ENCODE peak calls at places on chromosomes 7 and 10, in six cellular contexts. U, W, D, S, J and F are unnamed samples.

GRCh38 chr7:92765725-92766124 is 70.6 kb downstream of the CDK6 start:
- DNase-seq in U (peak; percentile 75), W (peak; percentile 85), D (peak; percentile 82), S (peak; percentile 77), J (no peak), F (no peak)

GRCh38 chr7:13979671-13980438 is 9.6 kb downstream of the ETV1 start:
- DNase-seq in U (peak; percentile 26), W (peak; percentile 32), D (peak; percentile 69), S (peak; percentile 57), J (no peak), F (no peak)

GRCh38 chr10:79360499-79361342 is 13.5 kb downstream of the PPIF start:
- DNase-seq in U (peak; percentile 20), W (no peak), D (no peak), S (no peak), J (no peak), F (peak; percentile 46)

GRCh38 chr7:39741942-39742623 is 118.7 kb downstream of the RALA start:
- DNase-seq in U (no peak), W (peak; percentile 4), D (peak; percentile 36), S (peak; percentile 25), J (no peak), F (no peak)

GRCh38 chr10:18683427-18683826 is 24.2 kb downstream of the ARL5B start:
- DNase-seq in U (peak; percentile 10), W (no peak), D (peak; percentile 63), S (peak; percentile 31), J (no peak), F (no peak)

GRCh38 chr10:61285749-61286148 is 167.4 kb downstream of the TMEM26 start:
- DNase-seq in U (no peak), W (no peak), D (no peak), S (peak; percentile 23), J (no peak), F (no peak)

GRCh38 chr7:82810558-82811259 is 352.0 kb downstream of the PCLO start:
- DNase-seq in U (peak; percentile 72), W (peak; percentile 60), D (peak; percentile 63), S (peak; percentile 77), J (no peak), F (no peak)

GRCh38 chr10:21978191-21978862 is 25.2 kb downstream of the DNAJC1 start:
- DNase-seq in U (peak; percentile 10), W (peak; percentile 4), D (peak; percentile 52), S (peak; percentile 49), J (no peak), F (no peak)

GRCh38 chr10:42690449-42691360 is 52.3 kb upstream of the ZNF33B start:
- DNase-seq in U (no peak), W (no peak), D (peak; percentile 34), S (no peak), J (peak; percentile 69), F (no peak)

GRCh38 chr10:23419657-23420319 is 19.1 kb upstream of the OTUD1 start:
- DNase-seq in U (no peak), W (no peak), D (no peak), S (no peak), J (no peak), F (no peak)

GRCh38 chr7:150629347-150629746 is 2.8 kb downstream of the GIMAP6 start:
- DNase-seq in U (no peak), W (no peak), D (no peak), S (no peak), J (peak; percentile 61), F (no peak)

GRCh38 chr7:138645284-138645683 is 55.9 kb downstream of the SVOPL start:
- DNase-seq in U (no peak), W (no peak), D (no peak), S (no peak), J (no peak), F (no peak)

GRCh38 chr7:36448781-36449379 is 59.2 kb downstream of the ANLN start:
- DNase-seq in U (no peak), W (peak; percentile 25), D (peak; percentile 28), S (peak; percentile 34), J (no peak), F (no peak)

GRCh38 chr7:114590298-114590697 is 175.7 kb downstream of the FOXP2 start:
- DNase-seq in U (no peak), W (no peak), D (no peak), S (no peak), J (no peak), F (no peak)

GRCh38 chr10:23065549-23065948 is 29.8 kb upstream of the MSRB2 start:
- DNase-seq in U (no peak), W (peak; percentile 53), D (peak; percentile 67), S (peak; percentile 85), J (peak; percentile 90), F (peak; percentile 92)

GRCh38 chr7:132580717-132581285 is 4.5 kb upstream of the PLXNA4 start:
- DNase-seq in U (peak; percentile 30), W (peak; percentile 58), D (peak; percentile 71), S (peak; percentile 89), J (peak; percentile 85), F (peak; percentile 78)

GRCh38 chr7:138400400-138400886 is 59.6 kb upstream of the TRIM24 start:
- DNase-seq in U (no peak), W (no peak), D (no peak), S (peak; percentile 58), J (no peak), F (no peak)

GRCh38 chr7:8035647-8036518 is 67.3 kb downstream of the GLCCI1 start:
- DNase-seq in U (peak; percentile 6), W (peak; percentile 19), D (peak; percentile 41), S (peak; percentile 55), J (no peak), F (no peak)

GRCh38 chr7:47361746-47362215 is 220.1 kb downstream of the TNS3 start:
- DNase-seq in U (peak; percentile 96), W (peak; percentile 78), D (peak; percentile 98), S (peak; percentile 80), J (no peak), F (no peak)

GRCh38 chr7:28855538-28856217 is 102.5 kb downstream of the TRIL start:
- DNase-seq in U (no peak), W (peak; percentile 96), D (peak; percentile 99), S (peak; percentile 66), J (no peak), F (no peak)

GRCh38 chr10:94439275-94439861 is 37.0 kb downstream of the TBC1D12 start:
- DNase-seq in U (no peak), W (no peak), D (no peak), S (peak; percentile 52), J (no peak), F (no peak)

GRCh38 chr7:147432068-147432467 is 1158.5 kb upstream of the C7orf33 start:
- DNase-seq in U (peak; percentile 4), W (peak; percentile 14), D (peak; percentile 56), S (peak; percentile 61), J (no peak), F (no peak)

GRCh38 chr7:17144313-17144712 is 154.1 kb upstream of the AHR start:
- DNase-seq in U (peak; percentile 8), W (peak; percentile 69), D (peak; percentile 78), S (peak; percentile 19), J (no peak), F (no peak)

GRCh38 chr10:131928248-131929095 is 27.7 kb downstream of the PPP2R2D start:
- DNase-seq in U (peak; percentile 31), W (peak; percentile 47), D (no peak), S (no peak), J (no peak), F (no peak)

GRCh38 chr10:113230018-113230610 is 280.1 kb downstream of the TCF7L2 start:
- DNase-seq in U (no peak), W (no peak), D (no peak), S (no peak), J (no peak), F (no peak)

GRCh38 chr10:68558478-68558877 is 1.7 kb upstream of the TET1 start:
- DNase-seq in U (no peak), W (no peak), D (no peak), S (no peak), J (no peak), F (no peak)

GRCh38 chr10:84845628-84846261 is 517.4 kb downstream of the CCSER2 start:
- DNase-seq in U (peak; percentile 41), W (no peak), D (peak; percentile 22), S (no peak), J (no peak), F (no peak)

DNA sequence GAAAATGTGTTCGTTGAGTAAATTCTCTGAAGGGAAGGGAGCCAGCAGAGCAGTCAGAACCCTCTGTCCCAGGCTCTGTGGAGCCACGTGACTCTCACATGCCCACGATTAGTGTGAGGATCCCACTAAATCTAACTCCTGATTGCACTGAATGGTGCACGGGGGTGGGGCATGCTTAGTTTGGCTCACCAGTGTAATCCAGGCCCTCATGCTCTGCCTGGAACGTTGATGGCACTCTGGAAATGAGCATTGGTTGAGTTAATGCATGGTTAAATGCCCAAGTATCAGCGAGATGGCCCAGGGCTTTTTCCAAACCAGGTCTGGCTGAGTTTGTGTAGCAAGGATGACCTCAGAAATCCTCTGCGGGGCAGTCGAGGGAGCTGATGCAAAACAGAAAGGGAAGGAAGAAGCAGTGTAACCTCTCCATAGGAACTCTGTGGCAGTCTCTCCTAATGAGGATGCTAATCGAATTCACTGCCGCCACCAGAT is 98.3 kb downstream of the C10orf105 start:
- DNase-seq in U (no peak), W (no peak), D (no peak), S (no peak), J (no peak), F (peak; percentile 74)
- H3K4me3 ChIP-seq in U (no peak overlapping the region), W (no peak overlapping the region), D (no peak overlapping the region), S (no peak overlapping the region), J (no peak overlapping the region), F (no peak overlapping the region)

GRCh38 chr10:29925771-29926345 is 133.5 kb downstream of the JCAD start:
- DNase-seq in U (no peak), W (no peak), D (no peak), S (no peak), J (no peak), F (no peak)
- H3K4me3 ChIP-seq in U (no peak overlapping the region), W (no peak overlapping the region), D (no peak overlapping the region), S (no peak overlapping the region), J (no peak overlapping the region), F (no peak overlapping the region)

GRCh38 chr10:83425306-83425705 is 714.0 kb upstream of the GHITM start:
- DNase-seq in U (no peak), W (no peak), D (no peak), S (no peak), J (no peak), F (no peak)
- H3K4me3 ChIP-seq in U (no peak overlapping the region), W (no peak overlapping the region), D (no peak overlapping the region), S (no peak overlapping the region), J (no peak overlapping the region), F (no peak overlapping the region)

DNA sequence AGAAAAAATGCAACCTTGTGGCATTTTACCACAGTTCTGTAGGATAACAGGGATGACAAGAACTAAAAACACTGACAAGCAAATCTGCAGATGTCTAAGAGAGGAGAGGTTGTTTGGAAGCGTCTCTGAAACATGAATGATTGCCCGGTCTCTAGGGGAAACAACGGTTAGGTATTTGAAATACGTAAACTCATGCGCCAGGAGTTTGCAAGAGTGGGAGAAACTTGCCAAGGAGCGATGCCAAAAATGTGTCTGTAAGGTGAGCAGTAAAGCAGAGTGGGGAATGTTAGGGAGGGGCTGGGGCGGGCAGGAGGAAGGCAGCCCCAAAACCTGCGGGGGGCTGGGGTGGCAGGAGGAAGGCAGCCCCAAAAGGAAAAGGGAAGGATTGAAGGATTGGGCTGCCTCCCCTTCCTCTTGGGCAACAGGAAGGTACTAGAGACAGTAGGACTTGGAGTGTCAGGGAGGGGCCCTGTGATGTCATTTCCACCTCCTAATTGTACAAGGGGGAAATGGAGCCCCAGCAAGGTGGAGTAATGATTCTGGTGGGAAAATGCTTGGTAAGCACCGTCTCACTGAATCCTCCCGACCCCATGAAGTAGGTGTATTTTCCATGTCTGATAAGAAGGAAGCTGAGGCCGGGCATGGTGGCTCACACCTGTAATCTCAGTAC is 33.2 kb upstream of the PLEKHA1 start:
- DNase-seq in U (no peak), W (no peak), D (no peak), S (peak; percentile 67), J (no peak), F (peak; percentile 53)
- H3K4me3 ChIP-seq in U (no peak overlapping the region), W (no peak overlapping the region), D (no peak overlapping the region), S (no peak overlapping the region), J (no peak overlapping the region), F (no peak overlapping the region)